ENCODE peak calls at places on chromosomes 13 and 19, in five cellular contexts. K, S, J, R and H are unnamed samples.

GRCh38 chr19:38142176-38143035 is 81.6 kb downstream of the DPF1 start:
- DNase-seq in K (peak), S (peak), J (no peak), R (peak), H (peak)

GRCh38 chr13:57557979-57558529 is 73.5 kb upstream of the PCDH17 start:
- DNase-seq in K (peak), S (no peak), J (no peak), R (no peak), H (no peak)

GRCh38 chr19:15591796-15592195 is 23.2 kb upstream of the CYP4F8 start:
- DNase-seq in K (no peak), S (no peak), J (no peak), R (no peak), H (no peak)

GRCh38 chr13:34864650-34865049 is 77.4 kb upstream of the NBEA start:
- DNase-seq in K (no peak), S (no peak), J (no peak), R (no peak), H (no peak)

GRCh38 chr13:96027496-96027895 is 25.7 kb downstream of the UGGT2 start:
- DNase-seq in K (no peak), S (no peak), J (no peak), R (no peak), H (no peak)

GRCh38 chr19:33502521-33502920 is 19.1 kb downstream of the PEPD start:
- DNase-seq in K (no peak), S (no peak), J (peak), R (no peak), H (no peak)

GRCh38 chr19:54199401-54199800 is 1.3 kb upstream of the RPS9 start:
- DNase-seq in K (no peak), S (no peak), J (no peak), R (no peak), H (no peak)

GRCh38 chr19:50626796-50627195 is 12.9 kb downstream of the SYT3 start:
- DNase-seq in K (no peak), S (no peak), J (no peak), R (no peak), H (no peak)

GRCh38 chr13:90445179-90445578 is 902.3 kb upstream of the MIR17HG start:
- DNase-seq in K (no peak), S (peak), J (peak), R (no peak), H (no peak)

GRCh38 chr19:55962186-55962585 is 14.6 kb downstream of the NLRP8 start:
- DNase-seq in K (no peak), S (no peak), J (no peak), R (no peak), H (no peak)

GRCh38 chr19:28556371-28556770 is 656.6 kb downstream of the UQCRFS1 start:
- DNase-seq in K (no peak), S (no peak), J (no peak), R (no peak), H (no peak)

GRCh38 chr19:12786149-12786870 is 5.0 kb upstream of the JUNB start:
- DNase-seq in K (peak), S (peak), J (peak), R (peak), H (peak)

GRCh38 chr13:43546821-43547220 is 240.0 kb downstream of the ENOX1 start:
- DNase-seq in K (no peak), S (no peak), J (no peak), R (no peak), H (no peak)

GRCh38 chr13:111005808-111006494 is 91.1 kb upstream of the ANKRD10 start:
- DNase-seq in K (no peak), S (no peak), J (peak), R (no peak), H (peak)

GRCh38 chr19:19256072-19256969 is 16.8 kb downstream of the TM6SF2 start:
- DNase-seq in K (peak), S (no peak), J (no peak), R (no peak), H (no peak)

GRCh38 chr19:566403-566802 is 6.0 kb upstream of the BSG start:
- DNase-seq in K (peak), S (no peak), J (no peak), R (no peak), H (no peak)

GRCh38 chr13:24617394-24618218 is 62.6 kb upstream of the ATP12A start:
- DNase-seq in K (no peak), S (no peak), J (no peak), R (no peak), H (no peak)

GRCh38 chr19:19506592-19506991 is 8.8 kb downstream of the TSSK6 start:
- DNase-seq in K (no peak), S (no peak), J (no peak), R (peak), H (no peak)

GRCh38 chr19:694481-695349 is 537 bp downstream of the PRSS57 start:
- DNase-seq in K (peak), S (no peak), J (no peak), R (no peak), H (no peak)

GRCh38 chr13:38897521-38897920 is 93.1 kb downstream of the STOML3 start:
- DNase-seq in K (no peak), S (no peak), J (no peak), R (no peak), H (no peak)

GRCh38 chr13:27283906-27284523 is 13.4 kb downstream of the RASL11A start:
- DNase-seq in K (peak), S (peak), J (no peak), R (no peak), H (no peak)